ENCODE peak calls at places on chromosomes 12 and 14, in four cellular contexts. R is K562, X is HepG2, V is H1. B is an unnamed sample.
A peak's percentile ranks its signal among the peaks of the same experiment; 100 is the strongest.

GRCh38 chr12:119322324-119322723 is 12.2 kb upstream of the CCDC60 start:
- DNase-seq in R (no peak), X (no peak), V (no peak), B (no peak)

GRCh38 chr12:131735863-131736806 is 25.2 kb downstream of the SFSWAP start:
- DNase-seq in R (no peak), X (no peak), V (no peak), B (no peak)

GRCh38 chr12:1367331-1367730 is 227.1 kb downstream of the FBXL14 start:
- DNase-seq in R (no peak), X (peak; percentile 9), V (no peak), B (no peak)

GRCh38 chr14:29752221-29752923 is 175.3 kb downstream of the PRKD1 start:
- DNase-seq in R (no peak), X (no peak), V (no peak), B (no peak)

GRCh38 chr12:110249716-110250225 is 31.3 kb upstream of the ATP2A2 start:
- DNase-seq in R (no peak), X (peak; percentile 74), V (no peak), B (peak; percentile 66)

GRCh38 chr12:14771651-14772137 is 31.6 kb downstream of the WBP11 start:
- DNase-seq in R (no peak), X (no peak), V (no peak), B (no peak)

GRCh38 chr14:67850066-67850830 is 30.7 kb downstream of the RAD51B start:
- DNase-seq in R (no peak), X (no peak), V (no peak), B (no peak)

GRCh38 chr12:71626768-71627167 is 36.9 kb downstream of the ZFC3H1 start:
- DNase-seq in R (no peak), X (peak; percentile 45), V (no peak), B (no peak)

GRCh38 chr14:22552001-22552826 is 36.8 kb downstream of the DAD1 start:
- DNase-seq in R (no peak), X (no peak), V (no peak), B (no peak)

GRCh38 chr12:115830070-115830469 is 447.4 kb downstream of the MED13L start:
- DNase-seq in R (no peak), X (no peak), V (no peak), B (no peak)

GRCh38 chr12:124554429-124555029 is 12.9 kb downstream of the NCOR2 start:
- DNase-seq in R (no peak), X (no peak), V (no peak), B (no peak)

GRCh38 chr12:104763163-104763805 is 194.8 kb downstream of the SLC41A2 start:
- DNase-seq in R (no peak), X (no peak), V (peak; percentile 14), B (no peak)

GRCh38 chr12:117356048-117356447 is 5.4 kb downstream of the NOS1 start:
- DNase-seq in R (no peak), X (no peak), V (no peak), B (peak; percentile 39)

GRCh38 chr12:124696689-124697476 is 129.5 kb upstream of the NCOR2 start:
- DNase-seq in R (no peak), X (no peak), V (no peak), B (no peak)

GRCh38 chr12:65532744-65533143 is 254.3 kb downstream of the MSRB3 start:
- DNase-seq in R (no peak), X (peak; percentile 13), V (no peak), B (no peak)

GRCh38 chr14:91159906-91160305 is 46.0 kb downstream of the DGLUCY start:
- DNase-seq in R (no peak), X (no peak), V (no peak), B (no peak)

GRCh38 chr14:80978403-80978802 is 23.0 kb downstream of the TSHR start:
- DNase-seq in R (no peak), X (no peak), V (no peak), B (no peak)

GRCh38 chr12:84738481-84738972 is 174.1 kb downstream of the SLC6A15 start:
- DNase-seq in R (no peak), X (no peak), V (no peak), B (no peak)

GRCh38 chr14:31441273-31442110 is 15.8 kb downstream of the DTD2 start:
- DNase-seq in R (no peak), X (no peak), V (no peak), B (no peak)

GRCh38 chr12:88577537-88577936 is 2.7 kb downstream of the KITLG start:
- DNase-seq in R (no peak), X (no peak), V (no peak), B (peak; percentile 28)

GRCh38 chr12:71449373-71450070 is 9.9 kb downstream of the LGR5 start:
- DNase-seq in R (no peak), X (no peak), V (no peak), B (no peak)

GRCh38 chr12:44117368-44117767 is 281.5 kb downstream of the TMEM117 start:
- DNase-seq in R (no peak), X (no peak), V (no peak), B (no peak)

GRCh38 chr12:40099423-40099853 is 6.4 kb downstream of the SLC2A13 start:
- DNase-seq in R (peak; percentile 33), X (peak; percentile 10), V (no peak), B (peak; percentile 7)

GRCh38 chr14:32081901-32082300 is 4.8 kb downstream of the ARHGAP5 start:
- DNase-seq in R (no peak), X (no peak), V (peak; percentile 54), B (no peak)

GRCh38 chr12:107467716-107468115 is 217.9 kb upstream of the PWP1 start:
- DNase-seq in R (no peak), X (no peak), V (no peak), B (no peak)

GRCh38 chr12:62933220-62933870 is 1.6 kb downstream of the PPM1H start:
- DNase-seq in R (peak; percentile 50), X (peak; percentile 52), V (peak; percentile 77), B (peak; percentile 72)
- TF ChIP-seq RFX5 in R (no peak), X (no peak), V (no peak), B (no peak)

GRCh38 chr14:75518625-75519024 is 3.6 kb upstream of the BATF start:
- DNase-seq in R (peak; percentile 43), X (peak; percentile 41), V (peak; percentile 74), B (peak; percentile 55)
- TF ChIP-seq JUN in R (no peak), X (no peak), V (no peak), B (no peak)

GRCh38 chr12:93352321-93352720 is 25.4 kb upstream of the NUDT4 start:
- DNase-seq in R (no peak), X (no peak), V (no peak), B (no peak)
- TF ChIP-seq RFX5 in R (no peak), X (no peak), V (no peak), B (no peak)

DNA sequence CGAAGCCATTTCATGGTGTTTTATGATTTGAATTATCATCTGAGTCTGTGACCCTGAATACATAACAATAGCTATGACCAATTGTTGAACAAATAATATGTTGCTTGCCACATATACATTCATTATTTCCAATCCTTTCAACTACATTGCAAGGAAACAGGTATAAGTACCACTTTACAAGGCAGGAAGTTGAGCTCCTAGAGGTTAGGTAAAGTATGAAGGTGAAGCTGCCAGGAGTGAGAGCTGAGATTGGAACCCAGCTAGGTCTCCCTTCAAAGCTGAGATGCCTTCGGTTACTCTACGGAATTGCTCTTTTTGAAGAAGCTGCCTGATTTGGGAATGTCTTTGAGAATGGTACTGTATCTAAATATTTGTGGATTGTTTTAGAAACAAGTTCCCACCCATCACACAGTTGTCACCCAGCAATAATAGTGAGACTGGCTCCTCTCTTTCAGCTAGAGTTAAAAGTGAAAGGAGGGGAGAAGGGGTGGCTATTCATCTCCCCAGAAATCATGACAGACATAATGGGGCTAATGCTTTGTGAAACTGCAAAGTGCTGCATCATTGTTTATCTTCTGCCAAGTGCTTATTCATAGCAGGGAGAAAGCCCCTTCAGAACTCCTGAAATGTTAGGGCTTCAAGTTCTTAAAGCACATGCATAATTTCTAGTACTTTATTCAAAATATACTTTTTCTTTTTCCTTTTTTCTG is 75.9 kb upstream of the AMIGO2 start:
- DNase-seq in R (peak; percentile 17), X (no peak), V (no peak), B (no peak)
- TF ChIP-seq JUN in R (no peak), X (no peak), V (no peak), B (no peak)

DNA sequence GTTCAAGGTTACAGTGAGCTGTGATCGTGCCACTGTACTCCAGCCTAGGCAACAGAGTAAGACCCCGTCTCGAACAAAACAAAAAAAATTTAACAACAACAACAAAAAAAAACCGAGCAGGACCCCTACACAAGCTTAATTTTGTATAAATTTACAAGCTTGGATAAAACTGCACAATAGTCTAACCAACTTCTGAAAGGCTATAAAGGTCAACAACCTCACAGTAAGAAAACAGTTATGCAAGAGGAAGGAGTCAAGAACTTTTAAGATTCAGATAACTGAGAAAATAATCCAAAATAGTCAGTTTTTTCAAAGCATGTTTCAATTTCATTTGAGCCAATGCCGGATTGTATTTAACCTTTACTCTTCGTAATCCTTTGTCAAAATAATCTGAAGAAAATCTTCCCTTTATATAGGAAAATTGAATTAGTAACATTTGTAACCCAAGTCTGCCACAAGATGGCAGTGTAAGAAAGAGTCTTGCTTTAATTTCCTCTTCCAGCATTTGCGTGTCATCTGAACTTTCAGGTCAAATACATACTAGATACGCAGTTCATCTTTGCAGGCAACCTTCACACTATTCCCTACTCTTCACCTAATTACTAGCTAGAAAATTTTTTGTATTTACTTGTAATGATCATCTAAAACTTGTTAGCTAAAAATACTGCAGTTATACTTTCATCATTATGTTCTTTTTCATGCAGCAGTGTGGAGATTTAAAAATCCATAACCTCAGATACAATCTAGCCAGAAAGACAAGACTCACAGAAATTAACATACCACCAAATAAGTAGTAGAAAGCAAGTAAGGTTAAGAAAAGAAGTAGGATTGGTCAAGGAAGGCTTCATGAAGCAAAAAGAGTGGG is 5.8 kb downstream of the CCNB1IP1 start:
- DNase-seq in R (no peak), X (peak; percentile 79), V (no peak), B (peak; percentile 55)
- TF ChIP-seq RFX5 in R (no peak), X (no peak), V (no peak), B (no peak)